ENCODE peak calls at places on chromosomes 16 and 17, in five cellular contexts. P, W, Z, D and B are unnamed samples.
A peak's percentile ranks its signal among the peaks of the same experiment; 100 is the strongest.

GRCh38 chr17:9226794-9227135 is 205.5 kb downstream of the NTN1 start:
- DNase-seq in P (peak; percentile 66), W (no peak), D (no peak), Z (no peak), B (no peak)

GRCh38 chr17:68210570-68210969 is 37.3 kb upstream of the AMZ2 start:
- DNase-seq in D (no peak), Z (no peak), P (no peak), W (no peak), B (no peak)

GRCh38 chr17:77863814-77864161 is 94.7 kb upstream of the TNRC6C start:
- DNase-seq in Z (peak; percentile 69), D (no peak), P (peak; percentile 76), W (no peak), B (no peak)

GRCh38 chr16:85878875-85879274 is 20.1 kb upstream of the IRF8 start:
- DNase-seq in Z (no peak), D (no peak), P (no peak), W (peak; percentile 71), B (no peak)

GRCh38 chr16:28897826-28898225 is 19.5 kb downstream of the ATP2A1 start:
- DNase-seq in P (no peak), Z (no peak), D (no peak), W (no peak), B (no peak)

GRCh38 chr17:48023408-48024148 is 14.0 kb downstream of the COPZ2 start:
- DNase-seq in D (peak; percentile 75), W (peak; percentile 32), Z (no peak), P (peak; percentile 69), B (peak; percentile 71)

GRCh38 chr16:530111-530817 is 2.8 kb downstream of the CAPN15 start:
- DNase-seq in P (no peak), Z (no peak), W (no peak), D (no peak), B (no peak)

GRCh38 chr17:79901131-79901530 is 61.9 kb upstream of the CBX4 start:
- DNase-seq in W (no peak), D (no peak), P (no peak), Z (no peak), B (no peak)

GRCh38 chr17:48612854-48613691 is 2.0 kb downstream of the HOXB8 start:
- DNase-seq in D (no peak), Z (no peak), W (peak; percentile 61), P (no peak), B (peak; percentile 57)

GRCh38 chr17:17156511-17156910 is 49.6 kb downstream of the PLD6 start:
- DNase-seq in W (peak; percentile 64), Z (no peak), P (no peak), D (no peak), B (no peak)

GRCh38 chr16:10738231-10739077 is 5.2 kb upstream of the NUBP1 start:
- DNase-seq in W (peak; percentile 78), D (peak; percentile 79), P (peak; percentile 82), Z (peak; percentile 64), B (peak; percentile 27)

GRCh38 chr17:45398800-45399199 is 33.9 kb downstream of the ARHGAP27 start:
- DNase-seq in Z (no peak), P (no peak), D (no peak), W (no peak), B (no peak)

GRCh38 chr17:72501404-72502110 is 380.7 kb downstream of the SOX9 start:
- DNase-seq in P (no peak), W (no peak), Z (no peak), D (no peak), B (no peak)

GRCh38 chr16:70784692-70785317 is 16.2 kb downstream of the VAC14 start:
- DNase-seq in P (no peak), D (no peak), Z (no peak), W (no peak), B (no peak)

GRCh38 chr16:24525970-24526559 is 13.3 kb upstream of the RBBP6 start:
- DNase-seq in Z (no peak), W (no peak), D (no peak), P (no peak), B (no peak)

GRCh38 chr16:67287960-67288359 is 8.6 kb downstream of the PLEKHG4 start:
- DNase-seq in P (no peak), W (no peak), D (no peak), Z (no peak), B (no peak)

GRCh38 chr16:28110074-28110473 is 46.6 kb upstream of the GSG1L start:
- DNase-seq in P (no peak), W (peak; percentile 79), Z (no peak), D (no peak), B (no peak)

GRCh38 chr17:38464251-38464722 is 36.0 kb downstream of the ARHGAP23 start:
- DNase-seq in P (no peak), D (no peak), W (no peak), Z (no peak), B (no peak)

GRCh38 chr17:80509311-80509710 is 32.9 kb upstream of the NPTX1 start:
- DNase-seq in P (no peak), D (no peak), Z (no peak), W (no peak), B (no peak)

GRCh38 chr17:76772842-76773521 is 35.1 kb downstream of the MFSD11 start:
- DNase-seq in D (peak; percentile 89), Z (no peak), P (no peak), W (peak; percentile 70), B (peak; percentile 50)

GRCh38 chr17:56891751-56892150 is 22.1 kb downstream of the TRIM25 start:
- DNase-seq in Z (peak; percentile 42), D (no peak), P (no peak), W (no peak), B (no peak)

GRCh38 chr17:72187544-72187943 is 66.7 kb downstream of the SOX9 start:
- DNase-seq in P (no peak), D (no peak), Z (no peak), W (peak; percentile 9), B (no peak)

GRCh38 chr16:79768594-79768993 is 168.1 kb upstream of the MAF start:
- DNase-seq in P (no peak), W (no peak), D (no peak), Z (no peak), B (no peak)

GRCh38 chr16:27221576-27222498 is 18.5 kb downstream of the KDM8 start:
- DNase-seq in P (no peak), D (no peak), Z (no peak), W (peak; percentile 76), B (no peak)

GRCh38 chr16:75909746-75910145 is 183.5 kb upstream of the CPHXL start:
- DNase-seq in P (peak; percentile 76), W (no peak), Z (no peak), D (no peak), B (no peak)

GRCh38 chr17:49694847-49695697 is 12.7 kb downstream of the SLC35B1 start:
- DNase-seq in Z (peak; percentile 60), W (no peak), P (peak; percentile 43), D (no peak), B (peak; percentile 76)

GRCh38 chr17:75627094-75627493 is 6.1 kb upstream of the SMIM5 start:
- DNase-seq in P (no peak), W (no peak), Z (no peak), D (no peak), B (no peak)

GRCh38 chr17:75631353-75631752 is 1.9 kb upstream of the SMIM5 start:
- DNase-seq in D (no peak), W (no peak), Z (no peak), P (no peak), B (no peak)

GRCh38 chr17:75628425-75628824 is 4.8 kb upstream of the SMIM5 start:
- DNase-seq in P (no peak), D (no peak), W (no peak), Z (no peak), B (no peak)

GRCh38 chr17:75630071-75630917 is 2.9 kb upstream of the SMIM5 start:
- DNase-seq in D (no peak), W (no peak), Z (no peak), P (no peak), B (no peak)

GRCh38 chr17:75629157-75629556 is 4.1 kb upstream of the SMIM5 start:
- DNase-seq in W (no peak), Z (no peak), P (no peak), D (no peak), B (no peak)
- H3K4me3 ChIP-seq in W (no peak overlapping the region), Z (no peak overlapping the region), P (no peak overlapping the region), D (no peak overlapping the region), B (no peak overlapping the region)

GRCh38 chr17:8225813-8226535 is 15.6 kb upstream of the AURKB start:
- DNase-seq in Z (peak; percentile 28), W (peak; percentile 84), P (no peak), D (peak; percentile 74), B (peak; percentile 35)
- TF ChIP-seq CTCF in Z (no peak), W (no peak), P (no peak), D (no peak), B (no peak)

GRCh38 chr16:84737192-84737591 is 37.4 kb downstream of the USP10 start:
- DNase-seq in P (no peak), Z (no peak), W (no peak), D (no peak), B (no peak)

GRCh38 chr16:84732674-84733352 is 33.0 kb downstream of the USP10 start:
- DNase-seq in D (no peak), W (no peak), Z (no peak), P (no peak), B (no peak)

GRCh38 chr16:84738255-84739038 is 38.6 kb downstream of the USP10 start:
- DNase-seq in W (peak; percentile 70), P (peak; percentile 58), D (peak; percentile 85), Z (peak; percentile 72), B (peak; percentile 88)

GRCh38 chr16:84737658-84738057 is 37.9 kb downstream of the USP10 start:
- DNase-seq in W (no peak), Z (no peak), D (no peak), P (no peak), B (no peak)

GRCh38 chr16:84735846-84736586 is 36.2 kb downstream of the USP10 start:
- DNase-seq in W (no peak), Z (no peak), P (no peak), D (no peak), B (no peak)
- H4K20me1 ChIP-seq in W (peaks cover 34% of the 10 kb centered on the region), Z (peaks cover 27% of the 10 kb centered on the region), P (no peaks in the 10 kb centered on the region), D (peaks cover 50% of the 10 kb centered on the region), B (peaks cover 13% of the 10 kb centered on the region)

GRCh38 chr17:4407216-4407615 is 26.5 kb upstream of the SPNS3 start:
- DNase-seq in Z (no peak), D (no peak), W (no peak), P (no peak), B (no peak)

GRCh38 chr17:4407851-4408250 is 25.9 kb upstream of the SPNS3 start:
- DNase-seq in D (no peak), P (no peak), W (no peak), Z (no peak), B (peak; percentile 41)

GRCh38 chr17:4405699-4406098 is 28.0 kb upstream of the SPNS3 start:
- DNase-seq in Z (no peak), D (no peak), W (no peak), P (no peak), B (no peak)

GRCh38 chr17:4406386-4406785 is 27.4 kb upstream of the SPNS3 start:
- DNase-seq in P (no peak), W (no peak), Z (no peak), D (no peak), B (peak; percentile 52)

DNA sequence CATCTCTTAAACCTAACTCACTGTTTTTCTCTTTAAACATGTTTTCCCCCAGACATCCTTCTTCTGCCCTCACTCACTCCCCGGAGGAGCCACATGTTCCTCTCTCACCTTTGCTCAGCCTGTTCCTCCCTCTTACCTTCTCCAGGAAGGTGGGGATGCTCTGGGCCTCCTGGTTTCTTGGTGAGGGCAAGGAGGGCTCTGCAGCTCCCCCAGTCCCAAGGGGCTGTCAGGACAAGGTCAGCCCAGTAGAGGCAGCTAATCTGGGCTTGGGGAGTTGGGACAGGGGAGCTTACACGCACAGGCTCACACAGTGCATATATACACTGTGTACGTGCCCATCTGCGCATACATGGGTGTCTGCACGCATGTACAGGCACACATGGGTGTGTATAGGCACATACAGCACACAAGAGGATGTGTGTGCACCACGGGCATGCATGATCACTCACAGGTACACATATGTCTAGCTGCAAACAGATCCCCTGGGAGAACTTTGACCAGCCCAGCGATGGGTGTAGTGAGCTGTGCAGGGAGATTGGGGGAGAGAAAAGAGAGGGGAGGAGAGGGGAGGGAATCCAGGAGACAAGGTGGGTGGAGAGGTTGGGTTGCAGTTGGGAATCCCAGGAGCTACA is 28.6 kb upstream of the SPNS3 start:
- DNase-seq in W (no peak), D (no peak), Z (no peak), P (no peak), B (peak; percentile 62)
- H3K4me3 ChIP-seq in W (no peak overlapping the region), D (no peak overlapping the region), Z (no peak overlapping the region), P (no peak overlapping the region), B (peak overlapping the region; percentile 22)